ENCODE peak calls at places on chromosomes 13 and 19, in nine cellular contexts. H is CD4-positive, alpha-beta T cell; A is activated CD4-positive, CD25-positive, alpha-beta regulatory T cell; V is mesothelial cell of epicardium; J is lower lobe of right lung; B is CD8-positive, alpha-beta memory T cell; P is COLO829; G is naive thymus-derived CD4-positive, alpha-beta T cell; Z is left cardiac atrium. X is an unnamed sample.

GRCh38 chr19:29953352-29954247 is 11.6 kb downstream of the URI1 start:
- DNase-seq in H (no peak), A (no peak), V (no peak), J (no peak), B (no peak), P (no peak), G (no peak), Z (no peak), X (no peak)

GRCh38 chr19:46181386-46181774 is 33.3 kb downstream of the IGFL2 start:
- DNase-seq in H (no peak), A (no peak), V (no peak), J (no peak), B (no peak), P (no peak), G (no peak), Z (no peak), X (no peak)

GRCh38 chr19:39263912-39264305 is 4.3 kb upstream of the IFNL2 start:
- DNase-seq in H (no peak), A (no peak), V (no peak), J (no peak), B (no peak), P (no peak), G (no peak), Z (no peak), X (no peak)

GRCh38 chr13:111062305-111062704 is 52.8 kb upstream of the ARHGEF7 start:
- DNase-seq in H (no peak), A (no peak), V (no peak), J (no peak), B (no peak), P (no peak), G (no peak), Z (no peak), X (no peak)

GRCh38 chr13:106533101-106533939 is 2.1 kb downstream of the EFNB2 start:
- DNase-seq in H (no peak), A (no peak), V (peak; percentile 77), J (peak; percentile 89), B (no peak), P (peak; percentile 50), G (peak; percentile 8), Z (peak; percentile 87), X (peak; percentile 73)

GRCh38 chr19:47124937-47125668 is 5.5 kb upstream of the SAE1 start:
- DNase-seq in H (no peak), A (no peak), V (no peak), J (no peak), B (peak; percentile 39), P (no peak), G (peak; percentile 63), Z (no peak), X (no peak)

GRCh38 chr19:5691205-5691929 is 1.3 kb downstream of the RPL36 start:
- DNase-seq in H (no peak), A (no peak), V (no peak), J (peak; percentile 66), B (peak; percentile 28), P (peak; percentile 38), G (peak; percentile 32), Z (peak; percentile 84), X (no peak)

GRCh38 chr13:112447306-112447705 is 71.2 kb downstream of the SPACA7 start:
- DNase-seq in H (no peak), A (no peak), V (no peak), J (no peak), B (no peak), P (no peak), G (no peak), Z (no peak), X (no peak)

GRCh38 chr19:41554902-41555301 is 21.1 kb upstream of the CEACAM21 start:
- DNase-seq in H (no peak), A (peak; percentile 26), V (no peak), J (no peak), B (peak; percentile 58), P (no peak), G (peak; percentile 78), Z (no peak), X (no peak)

GRCh38 chr13:108785844-108786243 is 156.4 kb downstream of the MYO16 start:
- DNase-seq in H (no peak), A (no peak), V (no peak), J (no peak), B (no peak), P (no peak), G (no peak), Z (no peak), X (no peak)

GRCh38 chr13:25046985-25047660 is 48.8 kb upstream of the PABPC3 start:
- DNase-seq in H (no peak), A (no peak), V (peak; percentile 57), J (no peak), B (no peak), P (no peak), G (no peak), Z (no peak), X (peak; percentile 19)

GRCh38 chr19:38111898-38112297 is 112.1 kb downstream of the DPF1 start:
- DNase-seq in H (no peak), A (no peak), V (no peak), J (no peak), B (no peak), P (no peak), G (no peak), Z (no peak), X (no peak)

GRCh38 chr19:16645140-16645539 is 14.8 kb downstream of the SMIM7 start:
- DNase-seq in H (no peak), A (no peak), V (no peak), J (no peak), B (no peak), P (peak; percentile 85), G (no peak), Z (no peak), X (peak; percentile 30)

GRCh38 chr13:34108396-34108795 is 290.4 kb downstream of the RFC3 start:
- DNase-seq in H (no peak), A (no peak), V (no peak), J (no peak), B (no peak), P (no peak), G (no peak), Z (no peak), X (no peak)

GRCh38 chr13:33611016-33611805 is 206.7 kb upstream of the RFC3 start:
- DNase-seq in H (no peak), A (no peak), V (no peak), J (no peak), B (no peak), P (peak; percentile 92), G (no peak), Z (peak; percentile 84), X (peak; percentile 51)

GRCh38 chr19:34276614-34277013 is 22.3 kb downstream of the GARRE1 start:
- DNase-seq in H (no peak), A (no peak), V (no peak), J (no peak), B (no peak), P (peak; percentile 55), G (no peak), Z (no peak), X (peak; percentile 10)

GRCh38 chr19:10699650-10700335 is 1.4 kb upstream of the QTRT1 start:
- DNase-seq in H (peak; percentile 49), A (peak; percentile 48), V (no peak), J (peak; percentile 63), B (peak; percentile 50), P (peak; percentile 48), G (peak; percentile 63), Z (no peak), X (no peak)

GRCh38 chr13:100559886-100560285 is 28.7 kb downstream of the GGACT start:
- DNase-seq in H (no peak), A (no peak), V (no peak), J (no peak), B (no peak), P (no peak), G (no peak), Z (no peak), X (no peak)

GRCh38 chr13:24208314-24208713 is 47.8 kb downstream of the SPATA13 start:
- DNase-seq in H (no peak), A (no peak), V (no peak), J (no peak), B (no peak), P (peak; percentile 52), G (no peak), Z (no peak), X (no peak)

GRCh38 chr19:367963-368623 is 23.5 kb upstream of the MIER2 start:
- DNase-seq in H (no peak), A (no peak), V (no peak), J (no peak), B (no peak), P (no peak), G (no peak), Z (no peak), X (peak; percentile 79)

GRCh38 chr19:17303940-17304267 is 679 bp upstream of the ABHD8 start:
- DNase-seq in H (no peak), A (no peak), V (no peak), J (peak; percentile 61), B (no peak), P (no peak), G (no peak), Z (no peak), X (no peak)

GRCh38 chr13:56314755-56315154 is 826.0 kb upstream of the PRR20A start:
- DNase-seq in H (no peak), A (no peak), V (no peak), J (no peak), B (no peak), P (no peak), G (no peak), Z (no peak), X (no peak)

GRCh38 chr13:49958321-49958720 is 22.2 kb upstream of the SPRYD7 start:
- DNase-seq in H (no peak), A (no peak), V (no peak), J (no peak), B (no peak), P (no peak), G (no peak), Z (no peak), X (no peak)

GRCh38 chr13:49062297-49062896 is 86.7 kb downstream of the FNDC3A start:
- DNase-seq in H (no peak), A (no peak), V (no peak), J (no peak), B (no peak), P (no peak), G (no peak), Z (no peak), X (no peak)